ENCODE peak calls at places on chromosomes 12 and 14, in six cellular contexts. M is brain microvascular endothelial cell, P is HCT116, F is psoas muscle, E is lower lobe of right lung, I is tibial nerve. C is an unnamed sample.

GRCh38 chr12:6821674-6822433 is at the start of gene GPR162:
- DNase-seq in M (peak; percentile 12), P (no peak), F (peak; percentile 72), E (peak; percentile 69), I (no peak), C (no peak)

GRCh38 chr12:80713419-80713818 is 3.3 kb upstream of the MYF5 start:
- DNase-seq in M (no peak), P (no peak), F (no peak), E (no peak), I (no peak), C (no peak)

GRCh38 chr14:76484355-76484754 is 108.4 kb downstream of the ESRRB start:
- DNase-seq in M (no peak), P (no peak), F (no peak), E (no peak), I (no peak), C (no peak)

GRCh38 chr12:119679081-119679480 is 11.1 kb downstream of the PRKAB1 start:
- DNase-seq in M (peak; percentile 9), P (no peak), F (no peak), E (no peak), I (no peak), C (no peak)

GRCh38 chr12:15477761-15478160 is 155.5 kb downstream of the PTPRO start:
- DNase-seq in M (no peak), P (no peak), F (no peak), E (no peak), I (no peak), C (no peak)

GRCh38 chr12:113019045-113019444 is 37.5 kb upstream of the DTX1 start:
- DNase-seq in M (no peak), P (no peak), F (no peak), E (no peak), I (no peak), C (no peak)

GRCh38 chr14:29993148-29993547 is 65.5 kb upstream of the PRKD1 start:
- DNase-seq in M (no peak), P (no peak), F (no peak), E (no peak), I (no peak), C (no peak)

GRCh38 chr12:54879132-54879531 is 24.8 kb downstream of the MUCL1 start:
- DNase-seq in M (no peak), P (no peak), F (no peak), E (no peak), I (no peak), C (no peak)

GRCh38 chr12:84913151-84913550 is 552 bp upstream of the SLC6A15 start:
- DNase-seq in M (no peak), P (no peak), F (no peak), E (no peak), I (no peak), C (no peak)

GRCh38 chr14:70803321-70804110 is 5.8 kb downstream of the MAP3K9 start:
- DNase-seq in M (no peak), P (no peak), F (no peak), E (no peak), I (no peak), C (no peak)

GRCh38 chr12:111687255-111687654 is 1.4 kb downstream of the ACAD10 start:
- DNase-seq in M (no peak), P (no peak), F (no peak), E (no peak), I (no peak), C (no peak)

GRCh38 chr12:113870890-113871289 is 95.2 kb downstream of the RBM19 start:
- DNase-seq in M (no peak), P (no peak), F (no peak), E (no peak), I (no peak), C (no peak)

GRCh38 chr12:128857173-128857770 is 4.0 kb downstream of the GLT1D1 start:
- DNase-seq in M (no peak), P (no peak), F (no peak), E (peak; percentile 73), I (no peak), C (peak; percentile 17)

GRCh38 chr14:23345987-23346692 is 6.5 kb downstream of the SLC22A17 start:
- DNase-seq in M (no peak), P (no peak), F (no peak), E (no peak), I (no peak), C (no peak)

DNA sequence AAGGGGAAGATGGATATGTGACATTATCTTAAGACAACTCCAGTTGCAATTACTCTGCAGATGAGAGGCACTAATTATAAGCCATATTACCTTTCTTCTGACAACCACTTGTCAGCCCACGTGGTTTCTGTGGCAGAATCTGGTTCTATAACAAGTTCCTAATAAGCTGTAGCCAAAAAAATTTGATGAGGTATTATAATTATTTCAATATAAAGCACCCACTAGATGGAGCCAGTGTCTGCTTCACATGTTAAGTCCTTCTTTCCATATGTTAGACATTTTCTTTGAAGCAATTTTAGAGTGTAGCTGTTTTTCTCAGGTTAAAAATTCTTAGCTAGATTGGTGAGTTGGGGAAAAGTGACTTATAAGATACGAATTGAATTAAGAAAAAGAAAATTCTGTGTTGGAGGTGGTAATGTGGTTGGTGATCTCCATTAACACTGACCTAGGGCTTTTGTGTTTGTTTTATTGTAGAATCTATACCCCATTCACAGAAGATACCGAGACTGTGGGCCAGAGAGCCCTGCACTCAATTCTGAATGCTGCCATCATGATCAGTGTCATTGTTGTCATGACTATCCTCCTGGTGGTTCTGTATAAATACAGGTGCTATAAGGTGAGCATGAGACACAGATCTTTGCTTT is 36.9 kb downstream of the PSEN1 start:
- DNase-seq in M (peak; percentile 20), P (peak; percentile 31), F (no peak), E (no peak), I (no peak), C (no peak)
- TF ChIP-seq CTCF in M (peak; percentile 49), P (peak; percentile 63), F (peak; percentile 57), E (peak; percentile 49), I (peak; percentile 42), C (peak; percentile 89)

GRCh38 chr14:92670177-92670576 is 78.2 kb downstream of the LGMN start:
- DNase-seq in M (no peak), P (no peak), F (no peak), E (peak; percentile 57), I (no peak), C (no peak)
- TF ChIP-seq CTCF in M (peak; percentile 35), P (no peak), F (no peak), E (no peak), I (no peak), C (peak; percentile 57)

GRCh38 chr14:33962016-33962415 is 11.1 kb upstream of the EGLN3 start:
- DNase-seq in M (no peak), P (no peak), F (no peak), E (no peak), I (no peak), C (no peak)
- TF ChIP-seq CTCF in M (no peak), P (no peak), F (no peak), E (no peak), I (no peak), C (no peak)

DNA sequence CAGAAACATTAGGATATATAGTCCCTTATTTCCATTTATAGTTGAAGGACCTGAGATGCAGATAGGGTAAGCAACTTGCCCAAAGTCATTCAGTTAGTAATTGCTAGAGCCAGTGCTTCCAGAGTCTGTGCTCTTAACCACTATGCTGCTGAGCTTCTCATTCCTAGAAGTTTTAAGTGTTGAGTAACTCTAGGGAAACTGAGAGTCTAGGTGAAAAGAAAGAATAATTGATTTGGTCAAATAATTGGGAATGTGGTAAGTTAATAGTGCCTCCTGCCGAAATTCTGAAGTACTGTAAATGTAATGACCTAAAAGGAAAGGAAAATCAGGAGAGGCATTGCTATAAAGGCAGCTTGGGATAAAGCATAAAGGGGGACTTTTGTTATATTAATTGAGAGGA is 14.1 kb downstream of the PYROXD1 start:
- DNase-seq in M (peak; percentile 18), P (no peak), F (no peak), E (no peak), I (no peak), C (no peak)
- TF ChIP-seq CTCF in M (peak; percentile 22), P (peak; percentile 56), F (no peak), E (no peak), I (no peak), C (peak; percentile 64)

GRCh38 chr12:124680863-124681778 is 113.7 kb upstream of the NCOR2 start:
- DNase-seq in M (peak; percentile 95), P (peak; percentile 79), F (peak; percentile 80), E (peak; percentile 71), I (peak; percentile 82), C (no peak)
- TF ChIP-seq CTCF in M (peak; percentile 47), P (peak; percentile 28), F (peak; percentile 31), E (peak; percentile 24), I (no peak), C (peak; percentile 70)

GRCh38 chr12:109432842-109433304 is 44.2 kb downstream of the KCTD10 start:
- DNase-seq in M (peak; percentile 74), P (peak; percentile 84), F (peak; percentile 90), E (peak; percentile 89), I (peak; percentile 96), C (peak; percentile 94)
- TF ChIP-seq CTCF in M (peak; percentile 99), P (peak; percentile 92), F (peak; percentile 69), E (peak; percentile 88), I (peak; percentile 67), C (peak; percentile 88)

GRCh38 chr14:55425091-55425490 is 13.5 kb upstream of the ATG14 start:
- DNase-seq in M (no peak), P (no peak), F (no peak), E (no peak), I (no peak), C (no peak)
- TF ChIP-seq CTCF in M (peak; percentile 59), P (no peak), F (no peak), E (no peak), I (no peak), C (no peak)

GRCh38 chr14:24392327-24393098 is 6.3 kb upstream of the NYNRIN start:
- DNase-seq in M (peak; percentile 75), P (peak; percentile 62), F (no peak), E (no peak), I (no peak), C (no peak)
- TF ChIP-seq CTCF in M (peak; percentile 47), P (peak; percentile 45), F (no peak), E (no peak), I (no peak), C (peak; percentile 63)

GRCh38 chr12:117216686-117217085 is 26.4 kb upstream of the FBXO21 start:
- DNase-seq in M (no peak), P (no peak), F (no peak), E (no peak), I (no peak), C (no peak)
- TF ChIP-seq CTCF in M (no peak), P (no peak), F (no peak), E (no peak), I (no peak), C (no peak)

GRCh38 chr14:83529531-83529930 is 1995.9 kb upstream of the SEL1L start:
- DNase-seq in M (no peak), P (no peak), F (no peak), E (no peak), I (no peak), C (no peak)

GRCh38 chr14:83535396-83535906 is 1994.5 kb upstream of the FLRT2 start:
- DNase-seq in M (no peak), P (no peak), F (no peak), E (no peak), I (no peak), C (no peak)

GRCh38 chr14:83534995-83535394 is 1994.9 kb upstream of the FLRT2 start:
- DNase-seq in M (no peak), P (no peak), F (no peak), E (no peak), I (no peak), C (no peak)

GRCh38 chr14:83533734-83534133 is 1996.2 kb upstream of the FLRT2 start:
- DNase-seq in M (no peak), P (no peak), F (no peak), E (no peak), I (no peak), C (no peak)
- TF ChIP-seq CTCF in M (no peak), P (no peak), F (no peak), E (no peak), I (no peak), C (no peak)